ENCODE peak calls at places on chromosome 18, in nine cellular contexts. L is HFF-Myc, A is K562, U is fibroblast of lung, H is fibroblast of mammary gland, Y is nephron progenitor cell, R is choroid plexus epithelial cell, W is AG09319, C is prostate gland. X is an unnamed sample.
A peak's percentile ranks its signal among the peaks of the same experiment; 100 is the strongest.

GRCh38 chr18:44771957-44772917 is 91.5 kb downstream of the SETBP1 start:
- DNase-seq in Y (no peak), W (no peak), L (no peak), C (no peak), A (no peak), H (peak; percentile 24), U (no peak), R (peak; percentile 77), X (peak; percentile 94)

GRCh38 chr18:66676699-66677098 is 72.8 kb upstream of the CDH19 start:
- DNase-seq in W (no peak), C (no peak), Y (no peak), L (no peak), A (no peak), R (no peak), U (no peak), H (no peak), X (no peak)

GRCh38 chr18:9516437-9517064 is 41.2 kb downstream of the RALBP1 start:
- DNase-seq in A (peak; percentile 51), C (no peak), Y (peak; percentile 10), R (peak; percentile 66), U (peak; percentile 72), H (peak; percentile 59), W (no peak), L (no peak), X (no peak)

GRCh38 chr18:60020107-60020925 is 120.5 kb downstream of the PMAIP1 start:
- DNase-seq in Y (peak; percentile 13), W (no peak), A (no peak), R (peak; percentile 50), C (no peak), U (peak; percentile 46), L (no peak), H (peak; percentile 16), X (no peak)

GRCh38 chr18:43961713-43962112 is 684.4 kb upstream of the SYT4 start:
- DNase-seq in C (no peak), W (no peak), L (no peak), H (no peak), R (no peak), U (no peak), Y (no peak), A (no peak), X (no peak)

GRCh38 chr18:8835556-8835955 is 130.2 kb downstream of the MTCL1 start:
- DNase-seq in Y (no peak), R (no peak), L (peak; percentile 21), U (peak; percentile 72), C (no peak), H (peak; percentile 49), W (no peak), A (no peak), X (no peak)

GRCh38 chr18:7117390-7118355 is at the start of gene LAMA1:
- DNase-seq in W (no peak), H (peak; percentile 18), A (no peak), L (no peak), R (peak; percentile 22), Y (peak; percentile 89), C (no peak), U (no peak), X (peak; percentile 82)

GRCh38 chr18:32698148-32698547 is 74.7 kb downstream of the KLHL14 start:
- DNase-seq in W (no peak), H (no peak), A (no peak), Y (no peak), U (no peak), C (no peak), L (no peak), R (no peak), X (no peak)

DNA sequence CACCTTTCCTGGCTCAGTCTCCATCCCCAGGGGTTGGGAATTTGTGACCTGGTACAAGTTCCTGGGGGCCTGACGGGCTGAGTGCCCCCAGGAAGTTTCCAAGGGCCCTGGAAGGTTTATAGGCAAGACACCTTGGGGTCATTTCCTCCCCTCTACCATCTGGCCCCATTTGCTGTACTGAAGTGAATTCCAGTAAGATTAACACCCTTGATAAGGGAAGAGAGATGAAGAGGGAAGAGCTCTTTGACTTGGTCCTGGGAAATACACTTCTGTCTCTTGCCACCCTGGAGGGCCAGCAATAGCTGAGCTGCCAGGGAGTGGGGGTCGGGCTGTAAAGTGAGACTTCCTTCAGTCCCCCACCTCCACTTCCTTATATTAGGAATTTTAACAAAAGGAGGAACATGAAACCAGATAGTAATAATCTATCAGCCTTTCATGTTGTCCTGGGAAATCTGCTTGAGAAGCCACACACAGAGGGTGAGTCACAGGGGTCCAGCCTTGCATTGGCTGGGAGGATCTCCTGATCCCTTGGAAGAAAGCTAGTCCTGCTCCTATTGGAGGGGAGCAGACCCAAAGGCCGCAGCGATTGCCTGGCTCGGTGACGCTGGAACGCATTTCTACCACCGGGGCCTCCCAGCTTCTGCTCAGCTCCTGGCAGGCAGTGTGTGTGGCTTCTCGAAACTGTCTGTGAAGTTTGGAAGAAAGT is 87.4 kb downstream of the ACAA2 start:
- DNase-seq in U (peak; percentile 99), L (peak; percentile 98), A (peak; percentile 19), H (peak; percentile 100), C (no peak), R (peak; percentile 99), Y (peak; percentile 44), W (peak; percentile 84), X (no peak)
- TF ChIP-seq CTCF in U (no peak), L (no peak), A (no peak), H (peak; percentile 29), C (no peak), R (peak; percentile 50), Y (no peak), W (no peak), X (no peak)

DNA sequence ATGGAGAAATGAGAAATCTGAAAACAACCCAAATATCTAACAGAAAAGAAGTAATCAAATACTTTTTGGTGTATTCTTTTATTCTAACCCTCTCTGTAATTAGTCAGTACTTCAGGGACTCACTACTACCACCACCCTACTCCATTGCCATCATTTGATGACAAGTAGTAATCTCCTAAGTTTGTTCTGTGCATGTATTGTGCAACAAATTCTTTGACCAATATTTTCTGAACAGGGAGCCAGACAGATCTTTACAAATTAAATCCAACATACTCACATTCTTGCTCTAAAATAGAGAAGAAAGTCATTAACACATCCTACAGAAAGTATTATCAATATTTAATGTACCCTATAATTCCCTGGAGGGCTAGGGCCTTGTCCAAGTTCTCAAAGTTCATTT is 1416.4 kb downstream of the DSC3 start:
- DNase-seq in U (no peak), C (no peak), R (no peak), A (no peak), W (no peak), Y (no peak), H (no peak), L (no peak), X (no peak)
- TF ChIP-seq CTCF in U (no peak), C (no peak), R (no peak), A (no peak), W (no peak), Y (no peak), H (no peak), L (no peak), X (no peak)

GRCh38 chr18:57803119-57803969 is at the start of gene ATP8B1:
- DNase-seq in A (peak; percentile 18), L (no peak), H (peak; percentile 61), W (no peak), Y (peak; percentile 74), U (peak; percentile 74), C (peak; percentile 98), R (peak; percentile 62), X (peak; percentile 89)

GRCh38 chr18:57801379-57802165 is 1.5 kb downstream of the ATP8B1 start:
- DNase-seq in Y (peak; percentile 53), L (no peak), C (no peak), R (peak; percentile 28), H (no peak), U (no peak), W (no peak), A (no peak), X (no peak)

GRCh38 chr18:57805117-57805516 is 2.0 kb upstream of the ATP8B1 start:
- DNase-seq in H (no peak), R (no peak), C (no peak), Y (no peak), U (no peak), L (no peak), A (no peak), W (no peak), X (no peak)

GRCh38 chr18:57802869-57803118 is 321 bp downstream of the ATP8B1 start:
- DNase-seq in U (no peak), W (no peak), R (no peak), Y (no peak), H (no peak), C (no peak), L (no peak), A (no peak), X (no peak)

DNA sequence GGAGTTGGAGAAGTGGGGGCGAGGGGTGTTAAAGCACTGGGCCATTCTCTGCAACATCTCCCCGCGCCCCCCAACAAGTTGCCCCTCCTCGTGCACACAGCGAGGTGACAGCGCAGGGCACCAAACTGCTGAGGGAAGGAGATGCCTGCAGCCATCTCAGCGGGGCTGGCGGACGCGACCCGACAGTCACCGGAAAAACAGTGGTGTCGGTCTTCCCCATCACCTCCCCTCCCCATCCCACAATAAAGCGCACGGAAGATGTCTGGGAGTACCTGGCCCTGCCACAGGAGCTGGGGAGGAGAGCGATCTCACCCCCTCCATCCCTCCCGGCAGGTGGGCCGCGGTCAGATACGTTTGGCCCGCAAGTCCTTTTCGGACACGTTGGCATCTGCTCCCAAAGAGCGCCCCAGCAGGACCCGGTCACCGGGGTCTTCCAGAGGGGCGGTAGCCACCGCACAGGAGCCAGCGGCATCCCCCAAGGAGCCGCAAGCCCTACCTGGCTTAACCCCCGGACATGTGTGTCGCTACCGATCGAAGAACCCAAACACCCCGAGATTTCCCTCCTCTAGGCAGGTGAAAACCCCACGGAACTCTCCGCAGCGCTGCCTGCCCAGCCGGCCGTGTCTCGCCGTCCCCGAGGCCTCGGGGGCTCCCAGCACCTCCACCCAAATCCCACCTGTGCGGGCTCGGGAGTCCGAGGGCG is 798 bp downstream of the ATP8B1 start:
- DNase-seq in R (no peak), Y (peak; percentile 37), W (no peak), U (no peak), L (no peak), H (no peak), C (no peak), A (no peak), X (no peak)
- TF ChIP-seq CTCF in R (no peak), Y (no peak), W (no peak), U (no peak), L (no peak), H (no peak), C (no peak), A (no peak), X (no peak)

GRCh38 chr18:75212626-75213110 is 2.1 kb downstream of the TSHZ1 start:
- DNase-seq in A (no peak), L (no peak), R (no peak), Y (no peak), W (no peak), C (no peak), H (no peak), U (no peak), X (no peak)

GRCh38 chr18:75209952-75210261 is 690 bp upstream of the TSHZ1 start:
- DNase-seq in C (no peak), U (no peak), Y (no peak), H (no peak), R (no peak), L (no peak), A (no peak), W (no peak), X (no peak)

GRCh38 chr18:75211721-75212625 is 1.4 kb downstream of the TSHZ1 start:
- DNase-seq in L (no peak), U (no peak), Y (peak; percentile 66), W (no peak), H (no peak), A (peak; percentile 45), R (peak; percentile 62), C (no peak), X (no peak)

GRCh38 chr18:75210274-75211001 is at the start of gene TSHZ1:
- DNase-seq in C (peak; percentile 86), Y (no peak), U (peak; percentile 92), W (no peak), H (peak; percentile 91), A (peak; percentile 20), R (peak; percentile 94), L (peak; percentile 96), X (no peak)

DNA sequence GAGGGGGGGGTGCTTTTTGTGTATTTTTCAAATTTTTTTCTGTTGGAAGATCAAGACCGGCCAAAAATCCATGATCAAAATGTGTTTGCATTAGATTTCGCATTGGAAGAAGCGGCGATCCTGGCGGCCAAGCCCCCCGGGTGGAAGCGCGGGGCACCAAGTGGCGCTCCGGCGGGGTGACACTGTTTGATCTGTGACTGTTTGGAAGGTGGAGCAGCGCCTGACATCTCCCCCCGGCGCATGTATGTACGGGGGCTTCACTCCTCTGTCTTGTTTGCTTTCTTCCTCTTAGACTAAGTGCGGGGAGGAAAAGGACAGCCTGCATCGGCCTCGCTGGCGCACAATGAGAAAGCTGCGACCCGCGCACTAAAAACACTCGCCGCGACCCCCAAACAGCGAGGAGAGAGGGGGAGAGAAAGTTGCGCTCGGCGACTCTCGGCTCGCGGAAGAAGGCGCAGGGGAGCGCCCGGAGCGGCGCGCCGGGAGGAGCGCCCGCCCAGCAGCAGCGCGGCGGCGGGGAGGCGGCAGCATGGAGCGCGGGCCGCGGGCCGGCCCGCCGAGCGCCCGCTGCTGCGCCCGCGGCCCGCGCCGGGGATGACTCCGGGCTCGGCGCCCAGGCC is 515 bp downstream of the TSHZ1 start:
- DNase-seq in L (no peak), C (no peak), U (peak; percentile 47), A (peak; percentile 34), W (no peak), R (peak; percentile 28), Y (peak; percentile 33), H (no peak), X (no peak)
- TF ChIP-seq CTCF in L (no peak), C (no peak), U (no peak), A (no peak), W (no peak), R (no peak), Y (no peak), H (no peak), X (no peak)

X was measured in osteocyte.